ENCODE peak calls at places on chromosome 12, in six cellular contexts. F, Z, K, P, T and L are unnamed samples.

GRCh38 chr12:102116392-102116791 is 3.5 kb downstream of the NUP37 start:
- DNase-seq in F (no peak), Z (no peak), K (no peak), P (no peak), T (no peak), L (no peak)

GRCh38 chr12:70094467-70094866 is 148.8 kb upstream of the CNOT2 start:
- DNase-seq in F (no peak), Z (no peak), K (no peak), P (no peak), T (no peak), L (no peak)

GRCh38 chr12:121925361-121925725 is 7.0 kb downstream of the CFAP251 start:
- DNase-seq in F (peak; percentile 83), Z (no peak), K (no peak), P (peak; percentile 86), T (no peak), L (peak; percentile 75)

GRCh38 chr12:128989287-128989686 is 136.0 kb downstream of the GLT1D1 start:
- DNase-seq in F (no peak), Z (no peak), K (no peak), P (no peak), T (no peak), L (no peak)

GRCh38 chr12:25653487-25654175 is 100.5 kb upstream of the LMNTD1 start:
- DNase-seq in F (no peak), Z (no peak), K (no peak), P (peak; percentile 4), T (no peak), L (no peak)

GRCh38 chr12:9792961-9793617 is 32.4 kb upstream of the CD69 start:
- DNase-seq in F (peak; percentile 70), Z (no peak), K (no peak), P (peak; percentile 81), T (no peak), L (peak; percentile 43)

GRCh38 chr12:58341791-58342190 is 400.4 kb downstream of the ATP23 start:
- DNase-seq in F (peak; percentile 93), Z (no peak), K (no peak), P (peak; percentile 69), T (no peak), L (peak; percentile 49)

GRCh38 chr12:92550661-92551060 is 152.1 kb upstream of the PLEKHG7 start:
- DNase-seq in F (no peak), Z (no peak), K (no peak), P (no peak), T (no peak), L (no peak)

GRCh38 chr12:113818833-113819232 is 147.3 kb downstream of the RBM19 start:
- DNase-seq in F (no peak), Z (no peak), K (no peak), P (no peak), T (no peak), L (no peak)

GRCh38 chr12:47376937-47377336 is 297.2 kb upstream of the AMIGO2 start:
- DNase-seq in F (peak; percentile 20), Z (no peak), K (no peak), P (peak; percentile 36), T (no peak), L (no peak)

GRCh38 chr12:42090899-42091298 is 53.8 kb downstream of the GXYLT1 start:
- DNase-seq in F (peak; percentile 66), Z (no peak), K (no peak), P (peak; percentile 90), T (no peak), L (no peak)

DNA sequence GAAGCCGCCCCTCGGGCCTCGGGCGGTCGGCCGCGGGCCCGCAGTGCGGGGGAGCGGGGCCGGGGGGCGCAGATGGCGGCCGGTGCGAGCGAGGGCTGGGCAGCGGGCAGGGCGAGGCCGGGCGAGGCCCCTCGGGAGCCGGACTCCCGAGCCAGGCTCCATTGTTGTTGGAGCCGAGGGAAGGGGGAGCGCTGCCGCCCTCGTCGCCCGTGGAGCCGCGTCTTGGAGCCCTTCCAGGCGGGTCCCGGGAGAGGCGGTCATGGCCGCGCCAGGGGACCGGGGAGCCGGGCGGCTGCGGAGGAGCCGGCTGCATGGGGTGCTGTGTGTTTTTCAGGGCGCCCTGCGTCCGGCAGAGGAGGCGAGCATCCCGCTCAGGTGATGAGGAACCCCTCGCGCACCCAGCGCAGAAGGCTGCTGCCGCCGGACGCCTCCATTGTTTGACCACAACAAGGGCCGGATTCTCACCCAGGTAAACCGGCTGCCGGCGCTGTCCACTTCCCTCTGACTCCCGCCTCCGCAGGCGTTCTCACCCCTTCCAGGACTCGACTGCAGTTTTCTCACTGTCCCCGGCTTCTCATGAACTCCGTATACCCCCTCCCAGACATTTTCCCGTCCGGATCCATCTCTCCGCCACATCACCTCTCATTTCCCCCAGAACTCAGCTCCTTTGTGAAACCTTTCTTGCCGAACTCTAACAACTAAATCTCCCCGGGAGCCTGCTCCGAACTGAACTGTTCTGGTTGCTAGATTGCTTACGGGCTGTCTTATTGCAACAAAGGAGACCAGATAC is 732 bp downstream of the ZNF664 start:
- DNase-seq in F (peak; percentile 10), Z (no peak), K (peak; percentile 11), P (peak; percentile 34), T (peak; percentile 51), L (no peak)
- H3K27me3 ChIP-seq in F (no peaks in the 10 kb centered on the region), Z (no peaks in the 10 kb centered on the region), K (no peaks in the 10 kb centered on the region), P (no peaks in the 10 kb centered on the region), T (no peaks in the 10 kb centered on the region), L (no peaks in the 10 kb centered on the region)

GRCh38 chr12:109719123-109720022 is 5.7 kb downstream of the FAM222A start:
- DNase-seq in F (peak; percentile 5), Z (no peak), K (no peak), P (no peak), T (no peak), L (no peak)
- TF ChIP-seq CTCF in F (peak; percentile 24), Z (peak; percentile 22), K (no peak), P (peak; percentile 3), T (no peak), L (peak; percentile 37)

GRCh38 chr12:98896938-98897337 is 251.8 kb downstream of the APAF1 start:
- DNase-seq in F (peak; percentile 4), Z (no peak), K (no peak), P (peak; percentile 27), T (no peak), L (no peak)
- H3K27me3 ChIP-seq in F (peaks cover 24% of the 10 kb centered on the region), Z (peaks cover 36% of the 10 kb centered on the region), K (peaks cover 46% of the 10 kb centered on the region), P (peaks cover 20% of the 10 kb centered on the region), T (peaks cover 68% of the 10 kb centered on the region), L (peaks cover 61% of the 10 kb centered on the region)

GRCh38 chr12:30323008-30323407 is 372.7 kb downstream of the IPO8 start:
- DNase-seq in F (no peak), Z (no peak), K (no peak), P (no peak), T (no peak), L (no peak)
- TF ChIP-seq CTCF in F (no peak), Z (no peak), K (no peak), P (no peak), T (peak; percentile 23), L (peak; percentile 22)

GRCh38 chr12:132300789-132301722 is 28.3 kb downstream of the GALNT9 start:
- DNase-seq in F (no peak), Z (no peak), K (no peak), P (no peak), T (no peak), L (no peak)
- H3K27me3 ChIP-seq in F (no peaks in the 10 kb centered on the region), Z (peaks cover 5% of the 10 kb centered on the region), K (no peaks in the 10 kb centered on the region), P (no peaks in the 10 kb centered on the region), T (peaks cover 31% of the 10 kb centered on the region), L (no peaks in the 10 kb centered on the region)